ENCODE peak calls at places on chromosome 15, in eight cellular contexts. One of them, this sample, is unnamed.

GRCh38 chr15:57962887-57963286 is 102.6 kb downstream of the ALDH1A2 start:
- DNase-seq in tibial artery: no peak
- DNase-seq in OCI-LY7: no peak
- DNase-seq in sigmoid colon: no peak
- DNase-seq in hepatocyte: no peak
- DNase-seq in fibroblast of pulmonary artery: peak; percentile 13
- DNase-seq in colonic mucosa: no peak
- DNase-seq in PC-9: no peak
- DNase-seq in this sample: no peak

GRCh38 chr15:23648920-23649515 is 1.4 kb upstream of the MAGEL2 start:
- DNase-seq in tibial artery: no peak
- DNase-seq in OCI-LY7: peak; percentile 20
- DNase-seq in sigmoid colon: no peak
- DNase-seq in hepatocyte: peak; percentile 55
- DNase-seq in fibroblast of pulmonary artery: peak; percentile 25
- DNase-seq in colonic mucosa: peak; percentile 33
- DNase-seq in PC-9: peak; percentile 8
- DNase-seq in this sample: no peak

GRCh38 chr15:43880406-43881184 is 53.8 kb downstream of the WDR76 start:
- DNase-seq in tibial artery: no peak
- DNase-seq in OCI-LY7: no peak
- DNase-seq in sigmoid colon: no peak
- DNase-seq in hepatocyte: no peak
- DNase-seq in fibroblast of pulmonary artery: peak; percentile 33
- DNase-seq in colonic mucosa: no peak
- DNase-seq in PC-9: no peak
- DNase-seq in this sample: no peak

GRCh38 chr15:85795669-85796305 is 1.1 kb upstream of the KLHL25 start:
- DNase-seq in tibial artery: no peak
- DNase-seq in OCI-LY7: no peak
- DNase-seq in sigmoid colon: peak; percentile 39
- DNase-seq in hepatocyte: no peak
- DNase-seq in fibroblast of pulmonary artery: no peak
- DNase-seq in colonic mucosa: peak; percentile 67
- DNase-seq in PC-9: no peak
- DNase-seq in this sample: no peak

GRCh38 chr15:99248000-99248727 is 1.2 kb downstream of the TTC23 start:
- DNase-seq in tibial artery: no peak
- DNase-seq in OCI-LY7: peak; percentile 31
- DNase-seq in sigmoid colon: no peak
- DNase-seq in hepatocyte: no peak
- DNase-seq in fibroblast of pulmonary artery: no peak
- DNase-seq in colonic mucosa: no peak
- DNase-seq in PC-9: no peak
- DNase-seq in this sample: no peak

GRCh38 chr15:40506964-40507571 is 36.3 kb downstream of the CHST14 start:
- DNase-seq in tibial artery: peak; percentile 63
- DNase-seq in OCI-LY7: peak; percentile 46
- DNase-seq in sigmoid colon: peak; percentile 89
- DNase-seq in hepatocyte: peak; percentile 91
- DNase-seq in fibroblast of pulmonary artery: peak; percentile 70
- DNase-seq in colonic mucosa: peak; percentile 73
- DNase-seq in PC-9: peak; percentile 69
- DNase-seq in this sample: peak; percentile 64

GRCh38 chr15:37015025-37015424 is 85.3 kb downstream of the MEIS2 start:
- DNase-seq in tibial artery: no peak
- DNase-seq in OCI-LY7: peak; percentile 53
- DNase-seq in sigmoid colon: no peak
- DNase-seq in hepatocyte: peak; percentile 41
- DNase-seq in fibroblast of pulmonary artery: peak; percentile 82
- DNase-seq in colonic mucosa: no peak
- DNase-seq in PC-9: no peak
- DNase-seq in this sample: no peak

GRCh38 chr15:36798789-36799188 is 219.4 kb downstream of the CDIN1 start:
- DNase-seq in tibial artery: no peak
- DNase-seq in OCI-LY7: no peak
- DNase-seq in sigmoid colon: no peak
- DNase-seq in hepatocyte: no peak
- DNase-seq in fibroblast of pulmonary artery: no peak
- DNase-seq in colonic mucosa: no peak
- DNase-seq in PC-9: no peak
- DNase-seq in this sample: no peak

GRCh38 chr15:96334017-96334704 is 3.7 kb downstream of the NR2F2 start:
- DNase-seq in tibial artery: no peak
- DNase-seq in OCI-LY7: no peak
- DNase-seq in sigmoid colon: no peak
- DNase-seq in hepatocyte: no peak
- DNase-seq in fibroblast of pulmonary artery: peak; percentile 29
- DNase-seq in colonic mucosa: peak; percentile 22
- DNase-seq in PC-9: no peak
- DNase-seq in this sample: peak; percentile 26

GRCh38 chr15:79475312-79475711 is 43.2 kb downstream of the MINAR1 start:
- DNase-seq in tibial artery: no peak
- DNase-seq in OCI-LY7: no peak
- DNase-seq in sigmoid colon: no peak
- DNase-seq in hepatocyte: no peak
- DNase-seq in fibroblast of pulmonary artery: peak; percentile 11
- DNase-seq in colonic mucosa: no peak
- DNase-seq in PC-9: no peak
- DNase-seq in this sample: no peak

GRCh38 chr15:69997701-69998273 is 99.9 kb downstream of the TLE3 start:
- DNase-seq in tibial artery: peak; percentile 49
- DNase-seq in OCI-LY7: peak; percentile 50
- DNase-seq in sigmoid colon: no peak
- DNase-seq in hepatocyte: peak; percentile 65
- DNase-seq in fibroblast of pulmonary artery: peak; percentile 43
- DNase-seq in colonic mucosa: peak; percentile 83
- DNase-seq in PC-9: peak; percentile 94
- DNase-seq in this sample: peak; percentile 69

GRCh38 chr15:57867970-57868791 is 161.7 kb downstream of the POLR2M start:
- DNase-seq in tibial artery: no peak
- DNase-seq in OCI-LY7: no peak
- DNase-seq in sigmoid colon: no peak
- DNase-seq in hepatocyte: no peak
- DNase-seq in fibroblast of pulmonary artery: no peak
- DNase-seq in colonic mucosa: no peak
- DNase-seq in PC-9: no peak
- DNase-seq in this sample: no peak

GRCh38 chr15:68349173-68349572 is 71.6 kb downstream of the FEM1B start:
- DNase-seq in tibial artery: no peak
- DNase-seq in OCI-LY7: no peak
- DNase-seq in sigmoid colon: no peak
- DNase-seq in hepatocyte: no peak
- DNase-seq in fibroblast of pulmonary artery: no peak
- DNase-seq in colonic mucosa: no peak
- DNase-seq in PC-9: no peak
- DNase-seq in this sample: no peak

GRCh38 chr15:71651750-71652186 is 158.6 kb upstream of the NR2E3 start:
- DNase-seq in tibial artery: peak; percentile 25
- DNase-seq in OCI-LY7: peak; percentile 45
- DNase-seq in sigmoid colon: no peak
- DNase-seq in hepatocyte: peak; percentile 65
- DNase-seq in fibroblast of pulmonary artery: peak; percentile 90
- DNase-seq in colonic mucosa: peak; percentile 37
- DNase-seq in PC-9: peak; percentile 17
- DNase-seq in this sample: peak; percentile 41

GRCh38 chr15:68289621-68290352 is 12.2 kb downstream of the FEM1B start:
- DNase-seq in tibial artery: no peak
- DNase-seq in OCI-LY7: no peak
- DNase-seq in sigmoid colon: no peak
- DNase-seq in hepatocyte: no peak
- DNase-seq in fibroblast of pulmonary artery: no peak
- DNase-seq in colonic mucosa: no peak
- DNase-seq in PC-9: no peak
- DNase-seq in this sample: no peak

GRCh38 chr15:25554640-25555039 is 115.8 kb upstream of the UBE3A start:
- DNase-seq in tibial artery: no peak
- DNase-seq in OCI-LY7: no peak
- DNase-seq in sigmoid colon: no peak
- DNase-seq in hepatocyte: no peak
- DNase-seq in fibroblast of pulmonary artery: no peak
- DNase-seq in colonic mucosa: no peak
- DNase-seq in PC-9: no peak
- DNase-seq in this sample: no peak

GRCh38 chr15:55499158-55499557 is 8.9 kb downstream of the DNAAF4 start:
- DNase-seq in tibial artery: no peak
- DNase-seq in OCI-LY7: no peak
- DNase-seq in sigmoid colon: no peak
- DNase-seq in hepatocyte: no peak
- DNase-seq in fibroblast of pulmonary artery: no peak
- DNase-seq in colonic mucosa: no peak
- DNase-seq in PC-9: no peak
- DNase-seq in this sample: no peak

GRCh38 chr15:34732430-34732829 is 22.4 kb downstream of the GJD2 start:
- DNase-seq in tibial artery: no peak
- DNase-seq in OCI-LY7: no peak
- DNase-seq in sigmoid colon: no peak
- DNase-seq in hepatocyte: no peak
- DNase-seq in fibroblast of pulmonary artery: no peak
- DNase-seq in colonic mucosa: no peak
- DNase-seq in PC-9: no peak
- DNase-seq in this sample: no peak

GRCh38 chr15:65517866-65518207 is 348 bp upstream of the DPP8 start:
- DNase-seq in tibial artery: no peak
- DNase-seq in OCI-LY7: no peak
- DNase-seq in sigmoid colon: no peak
- DNase-seq in hepatocyte: no peak
- DNase-seq in fibroblast of pulmonary artery: no peak
- DNase-seq in colonic mucosa: no peak
- DNase-seq in PC-9: no peak
- DNase-seq in this sample: no peak
- H3K4me3 ChIP-seq in tibial artery: peak overlapping the region; percentile 93
- H3K4me3 ChIP-seq in OCI-LY7: peak overlapping the region; percentile 83
- H3K4me3 ChIP-seq in sigmoid colon: no peak overlapping the region
- H3K4me3 ChIP-seq in hepatocyte: no peak overlapping the region
- H3K4me3 ChIP-seq in fibroblast of pulmonary artery: peak overlapping the region; percentile 99
- H3K4me3 ChIP-seq in colonic mucosa: peak overlapping the region; percentile 84
- H3K4me3 ChIP-seq in PC-9: peak overlapping the region; percentile 74
- H3K4me3 ChIP-seq in this sample: no peak overlapping the region

DNA sequence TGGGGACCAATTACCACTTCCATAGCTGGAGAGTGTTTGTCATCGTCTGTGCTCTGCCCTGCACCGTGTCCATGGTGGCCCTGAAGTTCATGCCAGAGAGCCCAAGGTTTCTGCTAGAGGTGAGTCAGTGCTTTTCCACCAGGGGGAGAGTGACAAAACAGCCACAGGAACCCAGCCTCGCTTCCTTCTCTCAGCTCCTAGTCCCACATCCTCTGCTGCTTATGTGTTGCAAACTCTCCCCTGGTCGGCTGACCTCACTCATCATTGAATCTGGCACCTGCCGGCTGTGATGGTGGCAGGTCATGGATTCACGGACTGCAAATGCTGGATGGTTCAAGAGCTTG is 158.4 kb downstream of the SV2B start:
- DNase-seq in tibial artery: no peak
- DNase-seq in OCI-LY7: peak; percentile 4
- DNase-seq in sigmoid colon: no peak
- DNase-seq in hepatocyte: no peak
- DNase-seq in fibroblast of pulmonary artery: no peak
- DNase-seq in colonic mucosa: no peak
- DNase-seq in PC-9: no peak
- DNase-seq in this sample: no peak
- TF ChIP-seq CTCF in tibial artery: no peak
- TF ChIP-seq CTCF in OCI-LY7: no peak
- TF ChIP-seq CTCF in sigmoid colon: no peak
- TF ChIP-seq CTCF in hepatocyte: no peak
- TF ChIP-seq CTCF in fibroblast of pulmonary artery: no peak
- TF ChIP-seq CTCF in colonic mucosa: no peak
- TF ChIP-seq CTCF in PC-9: no peak
- TF ChIP-seq CTCF in this sample: no peak

GRCh38 chr15:50119063-50119700 is at the start of gene ATP8B4:
- DNase-seq in tibial artery: no peak
- DNase-seq in OCI-LY7: no peak
- DNase-seq in sigmoid colon: no peak
- DNase-seq in hepatocyte: no peak
- DNase-seq in fibroblast of pulmonary artery: no peak
- DNase-seq in colonic mucosa: no peak
- DNase-seq in PC-9: no peak
- DNase-seq in this sample: no peak
- H3K4me3 ChIP-seq in tibial artery: no peak within 1 kb of the TSS
- H3K4me3 ChIP-seq in OCI-LY7: no peak within 1 kb of the TSS
- H3K4me3 ChIP-seq in sigmoid colon: no peak within 1 kb of the TSS
- H3K4me3 ChIP-seq in hepatocyte: no peak within 1 kb of the TSS
- H3K4me3 ChIP-seq in fibroblast of pulmonary artery: no peak within 1 kb of the TSS
- H3K4me3 ChIP-seq in colonic mucosa: no peak within 1 kb of the TSS
- H3K4me3 ChIP-seq in PC-9: no peak within 1 kb of the TSS
- H3K4me3 ChIP-seq in this sample: no peak within 1 kb of the TSS

GRCh38 chr15:91793771-91794170 is 59.7 kb upstream of the SLCO3A1 start:
- DNase-seq in tibial artery: no peak
- DNase-seq in OCI-LY7: no peak
- DNase-seq in sigmoid colon: no peak
- DNase-seq in hepatocyte: no peak
- DNase-seq in fibroblast of pulmonary artery: no peak
- DNase-seq in colonic mucosa: no peak
- DNase-seq in PC-9: no peak
- DNase-seq in this sample: no peak
- TF ChIP-seq CTCF in tibial artery: no peak
- TF ChIP-seq CTCF in OCI-LY7: no peak
- TF ChIP-seq CTCF in sigmoid colon: no peak
- TF ChIP-seq CTCF in hepatocyte: no peak
- TF ChIP-seq CTCF in fibroblast of pulmonary artery: no peak
- TF ChIP-seq CTCF in colonic mucosa: no peak
- TF ChIP-seq CTCF in PC-9: no peak
- TF ChIP-seq CTCF in this sample: no peak

DNA sequence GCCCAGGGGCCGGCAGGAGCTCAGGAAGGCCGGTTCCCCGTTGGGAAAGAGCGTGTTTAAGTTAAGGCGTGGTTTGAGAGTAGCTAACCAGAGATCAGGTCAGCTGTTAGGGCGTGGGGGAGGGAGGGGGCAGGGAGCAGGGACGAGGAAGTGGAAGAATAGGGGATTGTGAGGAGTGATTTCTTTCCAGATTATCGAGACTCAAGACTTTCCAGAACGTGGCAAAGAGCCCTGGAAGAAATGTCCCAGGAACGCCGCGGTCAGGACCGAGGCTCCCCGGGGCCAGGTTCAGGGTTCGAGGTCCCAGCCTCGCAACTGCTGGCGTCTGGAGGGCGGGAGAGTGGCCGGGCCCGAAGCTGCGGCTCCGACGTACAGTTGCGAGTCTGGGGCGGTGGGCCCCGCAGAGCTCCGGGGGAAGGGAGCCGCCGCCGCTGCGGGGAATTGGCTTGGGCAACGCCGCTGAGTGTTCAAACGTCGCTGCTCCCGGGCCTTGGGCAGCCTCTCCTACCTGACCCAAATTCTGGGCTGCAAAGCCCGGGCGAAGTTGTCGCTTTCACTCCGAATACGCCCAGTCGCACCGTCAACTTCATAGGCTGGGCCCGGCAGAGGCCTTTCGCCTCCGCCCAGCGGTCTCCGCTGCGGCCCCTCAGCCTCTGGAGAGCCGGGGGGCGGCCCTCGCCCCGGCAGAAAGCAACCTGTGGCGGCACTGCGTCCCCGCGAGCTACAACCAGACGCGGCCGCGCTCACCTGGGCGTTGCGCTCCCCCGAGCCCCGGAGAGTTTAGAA is 9.5 kb downstream of the ISL2 start:
- DNase-seq in tibial artery: no peak
- DNase-seq in OCI-LY7: no peak
- DNase-seq in sigmoid colon: peak; percentile 76
- DNase-seq in hepatocyte: peak; percentile 48
- DNase-seq in fibroblast of pulmonary artery: no peak
- DNase-seq in colonic mucosa: peak; percentile 86
- DNase-seq in PC-9: no peak
- DNase-seq in this sample: no peak
- H3K4me3 ChIP-seq in tibial artery: peak overlapping the region; percentile 5
- H3K4me3 ChIP-seq in OCI-LY7: no peak overlapping the region
- H3K4me3 ChIP-seq in sigmoid colon: peak overlapping the region; percentile 28
- H3K4me3 ChIP-seq in hepatocyte: peak overlapping the region; percentile 62
- H3K4me3 ChIP-seq in fibroblast of pulmonary artery: peak overlapping the region; percentile 31
- H3K4me3 ChIP-seq in colonic mucosa: peak overlapping the region; percentile 60
- H3K4me3 ChIP-seq in PC-9: peak overlapping the region; percentile 67
- H3K4me3 ChIP-seq in this sample: peak overlapping the region; percentile 7

GRCh38 chr15:92968926-92969664 is 69.0 kb downstream of the CHD2 start:
- DNase-seq in tibial artery: no peak
- DNase-seq in OCI-LY7: no peak
- DNase-seq in sigmoid colon: no peak
- DNase-seq in hepatocyte: no peak
- DNase-seq in fibroblast of pulmonary artery: no peak
- DNase-seq in colonic mucosa: no peak
- DNase-seq in PC-9: no peak
- DNase-seq in this sample: no peak
- TF ChIP-seq CTCF in tibial artery: no peak
- TF ChIP-seq CTCF in OCI-LY7: peak; percentile 27
- TF ChIP-seq CTCF in sigmoid colon: no peak
- TF ChIP-seq CTCF in hepatocyte: peak; percentile 7
- TF ChIP-seq CTCF in fibroblast of pulmonary artery: peak; percentile 16
- TF ChIP-seq CTCF in colonic mucosa: no peak
- TF ChIP-seq CTCF in PC-9: no peak
- TF ChIP-seq CTCF in this sample: no peak

This sample was measured in lung.